ENCODE peak calls at places on chromosomes 13 and 19, in seven cellular contexts. One of them, this sample, is unnamed.

GRCh38 chr13:34310539-34310938 is 492.6 kb downstream of the RFC3 start:
- DNase-seq in mucosa of gallbladder: no peak
- DNase-seq in stimulated activated CD4-positive, alpha-beta T cell treated with anti-CD3 and anti-CD28 coated beads, Interleukin-2, amount 100 ng/mL, for 24 hours: no peak
- DNase-seq in activated T-helper 1 cell treated with anti-CD3 and anti-CD28 coated beads, Interleukin-2, amount 50 U/mL, for 16 hours: no peak
- DNase-seq in mesendoderm: peak; percentile 7
- DNase-seq in aorta: no peak
- DNase-seq in SJSA1: no peak
- DNase-seq in this sample: no peak

GRCh38 chr19:48507911-48508439 is 3.7 kb downstream of the LMTK3 start:
- DNase-seq in mucosa of gallbladder: no peak
- DNase-seq in stimulated activated CD4-positive, alpha-beta T cell treated with anti-CD3 and anti-CD28 coated beads, Interleukin-2, amount 100 ng/mL, for 24 hours: no peak
- DNase-seq in activated T-helper 1 cell treated with anti-CD3 and anti-CD28 coated beads, Interleukin-2, amount 50 U/mL, for 16 hours: no peak
- DNase-seq in mesendoderm: no peak
- DNase-seq in aorta: no peak
- DNase-seq in SJSA1: no peak
- DNase-seq in this sample: no peak

GRCh38 chr13:78015782-78016181 is 97.2 kb upstream of the EDNRB start:
- DNase-seq in mucosa of gallbladder: no peak
- DNase-seq in stimulated activated CD4-positive, alpha-beta T cell treated with anti-CD3 and anti-CD28 coated beads, Interleukin-2, amount 100 ng/mL, for 24 hours: no peak
- DNase-seq in activated T-helper 1 cell treated with anti-CD3 and anti-CD28 coated beads, Interleukin-2, amount 50 U/mL, for 16 hours: no peak
- DNase-seq in mesendoderm: peak; percentile 16
- DNase-seq in aorta: no peak
- DNase-seq in SJSA1: no peak
- DNase-seq in this sample: no peak

GRCh38 chr19:48645652-48646191 is at the start of gene CA11:
- DNase-seq in mucosa of gallbladder: no peak
- DNase-seq in stimulated activated CD4-positive, alpha-beta T cell treated with anti-CD3 and anti-CD28 coated beads, Interleukin-2, amount 100 ng/mL, for 24 hours: no peak
- DNase-seq in activated T-helper 1 cell treated with anti-CD3 and anti-CD28 coated beads, Interleukin-2, amount 50 U/mL, for 16 hours: no peak
- DNase-seq in mesendoderm: peak; percentile 93
- DNase-seq in aorta: no peak
- DNase-seq in SJSA1: no peak
- DNase-seq in this sample: no peak

GRCh38 chr19:56933014-56933705 is 92.6 kb upstream of the PEG3 start:
- DNase-seq in mucosa of gallbladder: no peak
- DNase-seq in stimulated activated CD4-positive, alpha-beta T cell treated with anti-CD3 and anti-CD28 coated beads, Interleukin-2, amount 100 ng/mL, for 24 hours: no peak
- DNase-seq in activated T-helper 1 cell treated with anti-CD3 and anti-CD28 coated beads, Interleukin-2, amount 50 U/mL, for 16 hours: no peak
- DNase-seq in mesendoderm: peak; percentile 6
- DNase-seq in aorta: no peak
- DNase-seq in SJSA1: no peak
- DNase-seq in this sample: no peak

GRCh38 chr19:55461974-55462628 is 659 bp upstream of the ISOC2 start:
- DNase-seq in mucosa of gallbladder: no peak
- DNase-seq in stimulated activated CD4-positive, alpha-beta T cell treated with anti-CD3 and anti-CD28 coated beads, Interleukin-2, amount 100 ng/mL, for 24 hours: no peak
- DNase-seq in activated T-helper 1 cell treated with anti-CD3 and anti-CD28 coated beads, Interleukin-2, amount 50 U/mL, for 16 hours: no peak
- DNase-seq in mesendoderm: no peak
- DNase-seq in aorta: no peak
- DNase-seq in SJSA1: no peak
- DNase-seq in this sample: peak; percentile 57

GRCh38 chr19:29328586-29328985 is 115.6 kb upstream of the UQCRFS1 start:
- DNase-seq in mucosa of gallbladder: no peak
- DNase-seq in stimulated activated CD4-positive, alpha-beta T cell treated with anti-CD3 and anti-CD28 coated beads, Interleukin-2, amount 100 ng/mL, for 24 hours: no peak
- DNase-seq in activated T-helper 1 cell treated with anti-CD3 and anti-CD28 coated beads, Interleukin-2, amount 50 U/mL, for 16 hours: no peak
- DNase-seq in mesendoderm: no peak
- DNase-seq in aorta: no peak
- DNase-seq in SJSA1: no peak
- DNase-seq in this sample: no peak

GRCh38 chr13:107025991-107026390 is 458.1 kb upstream of the ARGLU1 start:
- DNase-seq in mucosa of gallbladder: peak; percentile 39
- DNase-seq in stimulated activated CD4-positive, alpha-beta T cell treated with anti-CD3 and anti-CD28 coated beads, Interleukin-2, amount 100 ng/mL, for 24 hours: no peak
- DNase-seq in activated T-helper 1 cell treated with anti-CD3 and anti-CD28 coated beads, Interleukin-2, amount 50 U/mL, for 16 hours: no peak
- DNase-seq in mesendoderm: peak; percentile 13
- DNase-seq in aorta: peak; percentile 90
- DNase-seq in SJSA1: no peak
- DNase-seq in this sample: no peak

GRCh38 chr13:98476538-98476966 is 100.4 kb downstream of the STK24 start:
- DNase-seq in mucosa of gallbladder: peak; percentile 78
- DNase-seq in stimulated activated CD4-positive, alpha-beta T cell treated with anti-CD3 and anti-CD28 coated beads, Interleukin-2, amount 100 ng/mL, for 24 hours: peak; percentile 86
- DNase-seq in activated T-helper 1 cell treated with anti-CD3 and anti-CD28 coated beads, Interleukin-2, amount 50 U/mL, for 16 hours: peak; percentile 80
- DNase-seq in mesendoderm: peak; percentile 80
- DNase-seq in aorta: peak; percentile 72
- DNase-seq in SJSA1: peak; percentile 98
- DNase-seq in this sample: peak; percentile 82

GRCh38 chr19:29526730-29527499 is 1.1 kb downstream of the VSTM2B start:
- DNase-seq in mucosa of gallbladder: no peak
- DNase-seq in stimulated activated CD4-positive, alpha-beta T cell treated with anti-CD3 and anti-CD28 coated beads, Interleukin-2, amount 100 ng/mL, for 24 hours: peak; percentile 60
- DNase-seq in activated T-helper 1 cell treated with anti-CD3 and anti-CD28 coated beads, Interleukin-2, amount 50 U/mL, for 16 hours: no peak
- DNase-seq in mesendoderm: peak; percentile 32
- DNase-seq in aorta: no peak
- DNase-seq in SJSA1: no peak
- DNase-seq in this sample: no peak

GRCh38 chr19:53894736-53895135 is 12.7 kb downstream of the PRKCG start:
- DNase-seq in mucosa of gallbladder: no peak
- DNase-seq in stimulated activated CD4-positive, alpha-beta T cell treated with anti-CD3 and anti-CD28 coated beads, Interleukin-2, amount 100 ng/mL, for 24 hours: no peak
- DNase-seq in activated T-helper 1 cell treated with anti-CD3 and anti-CD28 coated beads, Interleukin-2, amount 50 U/mL, for 16 hours: no peak
- DNase-seq in mesendoderm: no peak
- DNase-seq in aorta: no peak
- DNase-seq in SJSA1: no peak
- DNase-seq in this sample: no peak

GRCh38 chr13:97417698-97418097 is 16.3 kb upstream of the RAP2A start:
- DNase-seq in mucosa of gallbladder: no peak
- DNase-seq in stimulated activated CD4-positive, alpha-beta T cell treated with anti-CD3 and anti-CD28 coated beads, Interleukin-2, amount 100 ng/mL, for 24 hours: no peak
- DNase-seq in activated T-helper 1 cell treated with anti-CD3 and anti-CD28 coated beads, Interleukin-2, amount 50 U/mL, for 16 hours: no peak
- DNase-seq in mesendoderm: no peak
- DNase-seq in aorta: no peak
- DNase-seq in SJSA1: no peak
- DNase-seq in this sample: no peak

GRCh38 chr19:4114181-4114580 is 9.7 kb downstream of the MAP2K2 start:
- DNase-seq in mucosa of gallbladder: no peak
- DNase-seq in stimulated activated CD4-positive, alpha-beta T cell treated with anti-CD3 and anti-CD28 coated beads, Interleukin-2, amount 100 ng/mL, for 24 hours: no peak
- DNase-seq in activated T-helper 1 cell treated with anti-CD3 and anti-CD28 coated beads, Interleukin-2, amount 50 U/mL, for 16 hours: no peak
- DNase-seq in mesendoderm: no peak
- DNase-seq in aorta: no peak
- DNase-seq in SJSA1: no peak
- DNase-seq in this sample: no peak

GRCh38 chr13:100530645-100531044 is 57.9 kb downstream of the GGACT start:
- DNase-seq in mucosa of gallbladder: no peak
- DNase-seq in stimulated activated CD4-positive, alpha-beta T cell treated with anti-CD3 and anti-CD28 coated beads, Interleukin-2, amount 100 ng/mL, for 24 hours: no peak
- DNase-seq in activated T-helper 1 cell treated with anti-CD3 and anti-CD28 coated beads, Interleukin-2, amount 50 U/mL, for 16 hours: no peak
- DNase-seq in mesendoderm: no peak
- DNase-seq in aorta: no peak
- DNase-seq in SJSA1: no peak
- DNase-seq in this sample: no peak

GRCh38 chr19:13881692-13882418 is 4.9 kb downstream of the NANOS3 start:
- DNase-seq in mucosa of gallbladder: no peak
- DNase-seq in stimulated activated CD4-positive, alpha-beta T cell treated with anti-CD3 and anti-CD28 coated beads, Interleukin-2, amount 100 ng/mL, for 24 hours: peak; percentile 46
- DNase-seq in activated T-helper 1 cell treated with anti-CD3 and anti-CD28 coated beads, Interleukin-2, amount 50 U/mL, for 16 hours: no peak
- DNase-seq in mesendoderm: peak; percentile 54
- DNase-seq in aorta: no peak
- DNase-seq in SJSA1: no peak
- DNase-seq in this sample: no peak

GRCh38 chr13:108917581-108917980 is 288.2 kb downstream of the MYO16 start:
- DNase-seq in mucosa of gallbladder: no peak
- DNase-seq in stimulated activated CD4-positive, alpha-beta T cell treated with anti-CD3 and anti-CD28 coated beads, Interleukin-2, amount 100 ng/mL, for 24 hours: no peak
- DNase-seq in activated T-helper 1 cell treated with anti-CD3 and anti-CD28 coated beads, Interleukin-2, amount 50 U/mL, for 16 hours: no peak
- DNase-seq in mesendoderm: no peak
- DNase-seq in aorta: no peak
- DNase-seq in SJSA1: no peak
- DNase-seq in this sample: no peak

GRCh38 chr19:867855-868457 is 8.5 kb downstream of the CFD start:
- DNase-seq in mucosa of gallbladder: no peak
- DNase-seq in stimulated activated CD4-positive, alpha-beta T cell treated with anti-CD3 and anti-CD28 coated beads, Interleukin-2, amount 100 ng/mL, for 24 hours: no peak
- DNase-seq in activated T-helper 1 cell treated with anti-CD3 and anti-CD28 coated beads, Interleukin-2, amount 50 U/mL, for 16 hours: no peak
- DNase-seq in mesendoderm: no peak
- DNase-seq in aorta: no peak
- DNase-seq in SJSA1: no peak
- DNase-seq in this sample: no peak

GRCh38 chr19:16338470-16339360 is 14.1 kb downstream of the KLF2 start:
- DNase-seq in mucosa of gallbladder: no peak
- DNase-seq in stimulated activated CD4-positive, alpha-beta T cell treated with anti-CD3 and anti-CD28 coated beads, Interleukin-2, amount 100 ng/mL, for 24 hours: peak; percentile 70
- DNase-seq in activated T-helper 1 cell treated with anti-CD3 and anti-CD28 coated beads, Interleukin-2, amount 50 U/mL, for 16 hours: no peak
- DNase-seq in mesendoderm: peak; percentile 42
- DNase-seq in aorta: peak; percentile 84
- DNase-seq in SJSA1: peak; percentile 98
- DNase-seq in this sample: peak; percentile 86

GRCh38 chr19:42601811-42602443 is 7.2 kb upstream of the CEACAM8 start:
- DNase-seq in mucosa of gallbladder: peak; percentile 34
- DNase-seq in stimulated activated CD4-positive, alpha-beta T cell treated with anti-CD3 and anti-CD28 coated beads, Interleukin-2, amount 100 ng/mL, for 24 hours: peak; percentile 30
- DNase-seq in activated T-helper 1 cell treated with anti-CD3 and anti-CD28 coated beads, Interleukin-2, amount 50 U/mL, for 16 hours: no peak
- DNase-seq in mesendoderm: peak; percentile 3
- DNase-seq in aorta: no peak
- DNase-seq in SJSA1: no peak
- DNase-seq in this sample: no peak

GRCh38 chr13:99331881-99332293 is 24.7 kb upstream of the GPR183 start:
- DNase-seq in mucosa of gallbladder: no peak
- DNase-seq in stimulated activated CD4-positive, alpha-beta T cell treated with anti-CD3 and anti-CD28 coated beads, Interleukin-2, amount 100 ng/mL, for 24 hours: no peak
- DNase-seq in activated T-helper 1 cell treated with anti-CD3 and anti-CD28 coated beads, Interleukin-2, amount 50 U/mL, for 16 hours: no peak
- DNase-seq in mesendoderm: no peak
- DNase-seq in aorta: no peak
- DNase-seq in SJSA1: peak; percentile 80
- DNase-seq in this sample: no peak

GRCh38 chr13:97068146-97068545 is 73.9 kb upstream of the OXGR1 start:
- DNase-seq in mucosa of gallbladder: no peak
- DNase-seq in stimulated activated CD4-positive, alpha-beta T cell treated with anti-CD3 and anti-CD28 coated beads, Interleukin-2, amount 100 ng/mL, for 24 hours: no peak
- DNase-seq in activated T-helper 1 cell treated with anti-CD3 and anti-CD28 coated beads, Interleukin-2, amount 50 U/mL, for 16 hours: no peak
- DNase-seq in mesendoderm: peak; percentile 10
- DNase-seq in aorta: no peak
- DNase-seq in SJSA1: no peak
- DNase-seq in this sample: peak; percentile 8

GRCh38 chr19:50882188-50882587 is 8.9 kb downstream of the KLK2 start:
- DNase-seq in mucosa of gallbladder: no peak
- DNase-seq in stimulated activated CD4-positive, alpha-beta T cell treated with anti-CD3 and anti-CD28 coated beads, Interleukin-2, amount 100 ng/mL, for 24 hours: no peak
- DNase-seq in activated T-helper 1 cell treated with anti-CD3 and anti-CD28 coated beads, Interleukin-2, amount 50 U/mL, for 16 hours: no peak
- DNase-seq in mesendoderm: no peak
- DNase-seq in aorta: no peak
- DNase-seq in SJSA1: no peak
- DNase-seq in this sample: no peak

GRCh38 chr19:41626278-41626677 is 596 bp downstream of the CEACAM4 start:
- DNase-seq in mucosa of gallbladder: peak; percentile 8
- DNase-seq in stimulated activated CD4-positive, alpha-beta T cell treated with anti-CD3 and anti-CD28 coated beads, Interleukin-2, amount 100 ng/mL, for 24 hours: no peak
- DNase-seq in activated T-helper 1 cell treated with anti-CD3 and anti-CD28 coated beads, Interleukin-2, amount 50 U/mL, for 16 hours: no peak
- DNase-seq in mesendoderm: no peak
- DNase-seq in aorta: no peak
- DNase-seq in SJSA1: no peak
- DNase-seq in this sample: no peak

GRCh38 chr19:4096049-4096892 is 27.7 kb downstream of the MAP2K2 start:
- DNase-seq in mucosa of gallbladder: no peak
- DNase-seq in stimulated activated CD4-positive, alpha-beta T cell treated with anti-CD3 and anti-CD28 coated beads, Interleukin-2, amount 100 ng/mL, for 24 hours: no peak
- DNase-seq in activated T-helper 1 cell treated with anti-CD3 and anti-CD28 coated beads, Interleukin-2, amount 50 U/mL, for 16 hours: no peak
- DNase-seq in mesendoderm: no peak
- DNase-seq in aorta: peak; percentile 37
- DNase-seq in SJSA1: no peak
- DNase-seq in this sample: no peak

This sample was measured in endothelial cell of umbilical vein.